ENCODE peak calls at places on chromosomes 6 and 20, in eight cellular contexts. One of them, this sample, is unnamed.

GRCh38 chr6:14232889-14233288 is 115.3 kb downstream of the CD83 start:
- DNase-seq in dorsolateral prefrontal cortex: no peak
- DNase-seq in AG09309: no peak
- DNase-seq in suprapubic skin: no peak
- DNase-seq in omental fat pad: no peak
- DNase-seq in heart left ventricle: no peak
- DNase-seq in K562: no peak
- DNase-seq in AG09319: no peak
- DNase-seq in this sample: no peak

GRCh38 chr6:3737149-3737830 is 14.2 kb downstream of the PXDC1 start:
- DNase-seq in dorsolateral prefrontal cortex: no peak
- DNase-seq in AG09309: no peak
- DNase-seq in suprapubic skin: no peak
- DNase-seq in omental fat pad: no peak
- DNase-seq in heart left ventricle: no peak
- DNase-seq in K562: no peak
- DNase-seq in AG09319: no peak
- DNase-seq in this sample: no peak

GRCh38 chr6:15317934-15318902 is 72.3 kb downstream of the JARID2 start:
- DNase-seq in dorsolateral prefrontal cortex: no peak
- DNase-seq in AG09309: no peak
- DNase-seq in suprapubic skin: no peak
- DNase-seq in omental fat pad: no peak
- DNase-seq in heart left ventricle: no peak
- DNase-seq in K562: no peak
- DNase-seq in AG09319: no peak
- DNase-seq in this sample: no peak

GRCh38 chr6:111610548-111611172 is 5.0 kb upstream of the TRAF3IP2 start:
- DNase-seq in dorsolateral prefrontal cortex: no peak
- DNase-seq in AG09309: no peak
- DNase-seq in suprapubic skin: peak
- DNase-seq in omental fat pad: no peak
- DNase-seq in heart left ventricle: no peak
- DNase-seq in K562: no peak
- DNase-seq in AG09319: no peak
- DNase-seq in this sample: no peak

GRCh38 chr20:3000852-3001523 is 42.4 kb upstream of the GNRH2 start:
- DNase-seq in dorsolateral prefrontal cortex: no peak
- DNase-seq in AG09309: peak
- DNase-seq in suprapubic skin: no peak
- DNase-seq in omental fat pad: no peak
- DNase-seq in heart left ventricle: no peak
- DNase-seq in K562: peak
- DNase-seq in AG09319: peak
- DNase-seq in this sample: peak

GRCh38 chr6:112163295-112164257 is 76.2 kb downstream of the FAM229B start:
- DNase-seq in dorsolateral prefrontal cortex: peak
- DNase-seq in AG09309: no peak
- DNase-seq in suprapubic skin: no peak
- DNase-seq in omental fat pad: peak
- DNase-seq in heart left ventricle: peak
- DNase-seq in K562: peak
- DNase-seq in AG09319: no peak
- DNase-seq in this sample: peak

GRCh38 chr6:75563032-75563431 is 38.6 kb upstream of the SENP6 start:
- DNase-seq in dorsolateral prefrontal cortex: no peak
- DNase-seq in AG09309: no peak
- DNase-seq in suprapubic skin: no peak
- DNase-seq in omental fat pad: no peak
- DNase-seq in heart left ventricle: no peak
- DNase-seq in K562: no peak
- DNase-seq in AG09319: no peak
- DNase-seq in this sample: no peak

GRCh38 chr6:24495516-24495847 is 713 bp downstream of the ALDH5A1 start:
- DNase-seq in dorsolateral prefrontal cortex: peak
- DNase-seq in AG09309: no peak
- DNase-seq in suprapubic skin: peak
- DNase-seq in omental fat pad: no peak
- DNase-seq in heart left ventricle: peak
- DNase-seq in K562: peak
- DNase-seq in AG09319: no peak
- DNase-seq in this sample: peak

GRCh38 chr6:106275692-106276091 is 49.9 kb downstream of the ATG5 start:
- DNase-seq in dorsolateral prefrontal cortex: no peak
- DNase-seq in AG09309: no peak
- DNase-seq in suprapubic skin: no peak
- DNase-seq in omental fat pad: no peak
- DNase-seq in heart left ventricle: no peak
- DNase-seq in K562: no peak
- DNase-seq in AG09319: no peak
- DNase-seq in this sample: no peak

GRCh38 chr6:12024715-12025434 is 12.8 kb downstream of the HIVEP1 start:
- DNase-seq in dorsolateral prefrontal cortex: no peak
- DNase-seq in AG09309: no peak
- DNase-seq in suprapubic skin: no peak
- DNase-seq in omental fat pad: no peak
- DNase-seq in heart left ventricle: no peak
- DNase-seq in K562: no peak
- DNase-seq in AG09319: no peak
- DNase-seq in this sample: no peak

GRCh38 chr20:40741507-40742106 is 52.6 kb upstream of the MAFB start:
- DNase-seq in dorsolateral prefrontal cortex: peak
- DNase-seq in AG09309: no peak
- DNase-seq in suprapubic skin: no peak
- DNase-seq in omental fat pad: no peak
- DNase-seq in heart left ventricle: peak
- DNase-seq in K562: peak
- DNase-seq in AG09319: peak
- DNase-seq in this sample: peak

DNA sequence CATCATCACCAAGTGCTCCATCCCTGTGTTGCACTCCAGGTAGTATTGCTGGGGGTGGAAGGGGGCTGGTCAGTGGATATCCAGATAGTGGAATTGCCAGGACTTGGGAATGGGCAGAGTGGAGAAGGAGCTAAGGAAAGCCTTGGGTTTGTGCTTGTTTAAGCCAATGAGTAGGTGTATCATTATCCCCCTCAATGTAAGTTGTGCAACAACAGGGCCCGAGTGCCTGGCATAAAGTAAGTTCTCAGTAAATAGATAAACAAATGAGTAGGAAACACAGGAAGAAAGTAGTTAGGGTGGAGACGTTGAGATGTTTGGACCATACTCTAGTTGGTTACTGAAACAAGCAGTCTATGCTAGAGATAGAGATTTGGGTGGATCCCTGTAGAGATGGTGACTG is 9.8 kb downstream of the CCND3 start:
- DNase-seq in dorsolateral prefrontal cortex: no peak
- DNase-seq in AG09309: no peak
- DNase-seq in suprapubic skin: no peak
- DNase-seq in omental fat pad: no peak
- DNase-seq in heart left ventricle: no peak
- DNase-seq in K562: no peak
- DNase-seq in AG09319: no peak
- DNase-seq in this sample: no peak
- TF ChIP-seq CTCF in dorsolateral prefrontal cortex: no peak
- TF ChIP-seq CTCF in AG09309: no peak
- TF ChIP-seq CTCF in suprapubic skin: no peak
- TF ChIP-seq CTCF in omental fat pad: no peak
- TF ChIP-seq CTCF in heart left ventricle: no peak
- TF ChIP-seq CTCF in K562: no peak
- TF ChIP-seq CTCF in AG09319: no peak
- TF ChIP-seq CTCF in this sample: no peak

DNA sequence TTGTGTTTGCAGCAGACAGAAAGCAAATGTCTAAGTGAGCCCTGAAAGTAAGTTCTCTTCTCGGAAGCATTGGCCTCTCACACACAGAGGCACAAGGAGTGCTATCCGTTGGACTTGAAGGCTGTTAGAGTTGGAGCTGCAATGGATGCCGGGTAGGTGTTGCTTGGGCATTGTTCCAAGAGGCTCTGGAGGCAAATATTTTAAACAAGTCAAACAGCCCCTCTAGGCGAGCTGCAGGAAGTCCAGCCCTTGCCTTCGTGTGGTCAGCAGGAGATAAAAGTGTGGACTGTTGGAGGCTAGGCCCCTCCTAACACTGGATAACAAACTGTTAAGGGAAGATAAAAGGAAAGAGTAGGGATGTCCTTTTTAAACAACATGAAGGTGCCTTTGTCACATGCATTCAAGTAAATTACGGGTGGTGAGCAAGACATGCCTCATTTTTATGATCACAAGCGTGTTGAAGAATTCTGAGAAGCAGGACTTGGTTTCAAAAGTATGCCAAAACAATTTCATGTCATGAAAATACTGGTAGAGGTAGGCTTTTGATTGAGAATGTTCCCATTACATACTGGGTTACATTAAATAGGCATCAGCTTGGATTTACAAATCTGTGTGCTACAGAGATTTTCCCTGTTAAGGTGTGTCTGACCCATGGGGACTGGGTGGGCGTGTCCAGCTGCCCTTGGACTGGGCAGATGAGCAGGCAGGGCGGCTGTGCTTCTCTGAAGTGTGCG is 57.4 kb downstream of the RREB1 start:
- DNase-seq in dorsolateral prefrontal cortex: no peak
- DNase-seq in AG09309: no peak
- DNase-seq in suprapubic skin: no peak
- DNase-seq in omental fat pad: no peak
- DNase-seq in heart left ventricle: no peak
- DNase-seq in K562: peak
- DNase-seq in AG09319: no peak
- DNase-seq in this sample: no peak
- TF ChIP-seq CTCF in dorsolateral prefrontal cortex: no peak
- TF ChIP-seq CTCF in AG09309: no peak
- TF ChIP-seq CTCF in suprapubic skin: no peak
- TF ChIP-seq CTCF in omental fat pad: no peak
- TF ChIP-seq CTCF in heart left ventricle: no peak
- TF ChIP-seq CTCF in K562: no peak
- TF ChIP-seq CTCF in AG09319: no peak
- TF ChIP-seq CTCF in this sample: no peak

GRCh38 chr20:39547546-39548410 is 585.6 kb downstream of the DHX35 start:
- DNase-seq in dorsolateral prefrontal cortex: no peak
- DNase-seq in AG09309: no peak
- DNase-seq in suprapubic skin: no peak
- DNase-seq in omental fat pad: no peak
- DNase-seq in heart left ventricle: no peak
- DNase-seq in K562: no peak
- DNase-seq in AG09319: no peak
- DNase-seq in this sample: no peak
- TF ChIP-seq CTCF in dorsolateral prefrontal cortex: no peak
- TF ChIP-seq CTCF in AG09309: no peak
- TF ChIP-seq CTCF in suprapubic skin: no peak
- TF ChIP-seq CTCF in omental fat pad: no peak
- TF ChIP-seq CTCF in heart left ventricle: no peak
- TF ChIP-seq CTCF in K562: no peak
- TF ChIP-seq CTCF in AG09319: no peak
- TF ChIP-seq CTCF in this sample: no peak

DNA sequence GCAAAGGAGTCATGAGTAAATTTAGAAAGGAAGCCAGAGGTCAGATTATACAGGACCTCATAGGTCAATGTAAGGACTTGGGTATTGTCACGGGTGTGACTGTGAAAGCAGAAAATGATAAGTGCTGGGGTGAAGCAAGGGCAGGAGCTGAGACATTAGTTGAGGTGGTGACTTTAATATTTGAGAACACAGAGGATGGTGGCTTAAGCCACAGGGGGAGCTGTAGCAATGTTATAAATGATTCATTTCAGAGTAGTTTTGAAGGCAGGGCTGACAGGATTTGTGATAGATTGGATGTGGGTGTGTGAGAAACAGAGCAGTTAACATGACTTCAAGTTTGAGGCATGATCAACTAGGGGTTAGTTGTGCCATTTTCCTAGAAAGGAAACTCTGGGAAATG is 659.9 kb downstream of the EPM2A start:
- DNase-seq in dorsolateral prefrontal cortex: no peak
- DNase-seq in AG09309: no peak
- DNase-seq in suprapubic skin: no peak
- DNase-seq in omental fat pad: no peak
- DNase-seq in heart left ventricle: no peak
- DNase-seq in K562: no peak
- DNase-seq in AG09319: no peak
- DNase-seq in this sample: no peak
- TF ChIP-seq CTCF in dorsolateral prefrontal cortex: no peak
- TF ChIP-seq CTCF in AG09309: peak
- TF ChIP-seq CTCF in suprapubic skin: no peak
- TF ChIP-seq CTCF in omental fat pad: no peak
- TF ChIP-seq CTCF in heart left ventricle: no peak
- TF ChIP-seq CTCF in K562: no peak
- TF ChIP-seq CTCF in AG09319: no peak
- TF ChIP-seq CTCF in this sample: no peak

GRCh38 chr20:4998160-4998651 is 3.1 kb downstream of the SLC23A2 start:
- DNase-seq in dorsolateral prefrontal cortex: no peak
- DNase-seq in AG09309: no peak
- DNase-seq in suprapubic skin: no peak
- DNase-seq in omental fat pad: no peak
- DNase-seq in heart left ventricle: no peak
- DNase-seq in K562: no peak
- DNase-seq in AG09319: no peak
- DNase-seq in this sample: peak
- TF ChIP-seq CTCF in dorsolateral prefrontal cortex: peak
- TF ChIP-seq CTCF in AG09309: no peak
- TF ChIP-seq CTCF in suprapubic skin: no peak
- TF ChIP-seq CTCF in omental fat pad: no peak
- TF ChIP-seq CTCF in heart left ventricle: no peak
- TF ChIP-seq CTCF in K562: no peak
- TF ChIP-seq CTCF in AG09319: no peak
- TF ChIP-seq CTCF in this sample: peak

This sample was measured in GM10248.